ENCODE peak calls at places on chromosomes 1 and 21, in ten cellular contexts. L is mammary epithelial cell; O is hepatocyte; T is CD4-positive, alpha-beta memory T cell; Y is astrocyte; G is GM23338; C is vagina; A is psoas muscle; P is CD8-positive, alpha-beta memory T cell; N is GM23248. F is an unnamed sample.

GRCh38 chr1:167272375-167272957 is 51.8 kb downstream of the POU2F1 start:
- DNase-seq in P (no peak), G (no peak), C (no peak), A (no peak), N (no peak), Y (no peak), O (no peak), T (no peak), L (no peak), F (no peak)

GRCh38 chr21:31195334-31196015 is 148.6 kb downstream of the TIAM1 start:
- DNase-seq in L (no peak), T (no peak), A (no peak), P (no peak), N (no peak), O (no peak), G (no peak), C (no peak), Y (no peak), F (no peak)

GRCh38 chr1:202689082-202689481 is 21.2 kb downstream of the SYT2 start:
- DNase-seq in C (no peak), L (no peak), A (no peak), G (no peak), T (no peak), Y (no peak), N (no peak), O (no peak), P (no peak), F (no peak)

GRCh38 chr1:94037392-94038229 is 83.3 kb downstream of the ABCA4 start:
- DNase-seq in N (no peak), T (no peak), A (no peak), P (no peak), Y (no peak), G (no peak), L (peak; percentile 82), O (no peak), C (no peak), F (peak; percentile 94)

GRCh38 chr1:228990906-228991569 is 255.8 kb downstream of the RHOU start:
- DNase-seq in P (no peak), N (no peak), A (no peak), C (peak; percentile 40), T (no peak), O (no peak), L (no peak), G (no peak), Y (no peak), F (no peak)

GRCh38 chr1:245298781-245299180 is 144.0 kb downstream of the KIF26B start:
- DNase-seq in P (no peak), C (peak; percentile 19), Y (peak; percentile 80), G (no peak), N (peak; percentile 91), T (no peak), A (no peak), L (peak; percentile 57), O (no peak), F (peak; percentile 19)

GRCh38 chr21:36698160-36699025 is 522 bp upstream of the SIM2 start:
- DNase-seq in C (no peak), P (no peak), O (no peak), N (no peak), L (no peak), T (no peak), A (no peak), Y (no peak), G (peak; percentile 71), F (no peak)

GRCh38 chr1:196209983-196210382 is 398.3 kb downstream of the KCNT2 start:
- DNase-seq in T (no peak), G (no peak), Y (peak; percentile 65), P (no peak), A (no peak), N (peak; percentile 57), O (no peak), L (no peak), C (no peak), F (no peak)

GRCh38 chr1:207218512-207219352 is 102.7 kb upstream of the CD55 start:
- DNase-seq in L (peak; percentile 54), O (no peak), T (no peak), P (no peak), G (no peak), C (no peak), N (no peak), Y (no peak), A (no peak), F (peak; percentile 66)

GRCh38 chr1:5644281-5645134 is 347.7 kb downstream of the NPHP4 start:
- DNase-seq in C (peak; percentile 93), L (no peak), N (no peak), O (no peak), T (no peak), Y (no peak), A (no peak), G (no peak), P (no peak), F (no peak)

GRCh38 chr1:17826165-17826488 is 71.0 kb downstream of the ACTL8 start:
- DNase-seq in L (no peak), N (peak; percentile 66), O (peak; percentile 48), G (peak; percentile 82), T (no peak), A (peak; percentile 59), C (peak; percentile 87), Y (no peak), P (no peak), F (no peak)

GRCh38 chr1:55750020-55750995 is 535.1 kb upstream of the USP24 start:
- DNase-seq in O (no peak), C (no peak), Y (no peak), T (no peak), P (no peak), L (no peak), N (no peak), A (no peak), G (no peak), F (no peak)

DNA sequence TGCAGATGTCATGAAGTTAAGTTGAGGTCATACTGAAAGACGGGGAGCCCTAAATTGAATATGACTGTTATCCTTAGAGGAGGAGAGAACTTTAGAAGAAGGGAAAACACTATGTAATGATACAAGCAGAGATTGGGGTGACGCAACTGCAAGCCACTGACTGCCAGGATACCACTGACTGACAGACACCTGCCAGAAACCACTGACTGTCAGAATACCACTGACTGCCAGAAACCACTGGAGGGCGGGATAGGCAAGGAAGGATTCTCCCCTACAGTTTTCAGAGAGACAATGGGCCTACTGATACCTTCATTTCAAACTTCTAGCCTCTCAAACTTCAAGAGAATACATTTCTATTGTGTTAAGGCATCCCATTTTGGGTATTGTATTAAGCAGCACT is 388.7 kb downstream of the USH2A start:
- DNase-seq in L (peak; percentile 11), O (peak; percentile 44), C (no peak), A (no peak), T (no peak), G (peak; percentile 79), Y (no peak), N (no peak), P (no peak), F (no peak)
- H3K4me3 ChIP-seq in L (no peak overlapping the region), O (no peak overlapping the region), C (no peak overlapping the region), A (no peak overlapping the region), T (no peak overlapping the region), G (no peak overlapping the region), Y (no peak overlapping the region), N (no peak overlapping the region), P (no peak overlapping the region), F (no peak overlapping the region)

GRCh38 chr1:3222042-3222692 is 153.2 kb downstream of the PRDM16 start:
- DNase-seq in A (no peak), Y (no peak), L (no peak), C (no peak), T (no peak), P (no peak), O (peak; percentile 90), N (no peak), G (no peak), F (no peak)

GRCh38 chr1:3217887-3218679 is 149.1 kb downstream of the PRDM16 start:
- DNase-seq in L (no peak), O (no peak), T (no peak), Y (no peak), P (no peak), G (no peak), C (no peak), A (no peak), N (no peak), F (no peak)

GRCh38 chr1:3219005-3219724 is 150.2 kb downstream of the PRDM16 start:
- DNase-seq in N (peak; percentile 73), L (peak; percentile 0), T (no peak), P (no peak), C (no peak), A (peak; percentile 33), O (peak; percentile 89), G (no peak), Y (peak; percentile 79), F (peak; percentile 4)

GRCh38 chr1:3219725-3220467 is 150.9 kb downstream of the PRDM16 start:
- DNase-seq in C (no peak), L (no peak), A (no peak), G (no peak), Y (no peak), N (no peak), O (no peak), T (no peak), P (no peak), F (no peak)

GRCh38 chr1:3221112-3222041 is 152.4 kb downstream of the PRDM16 start:
- DNase-seq in L (no peak), O (no peak), A (no peak), G (no peak), N (no peak), P (no peak), T (no peak), Y (no peak), C (no peak), F (no peak)
- H3K27me3 ChIP-seq in L (no peaks in the 10 kb centered on the region), O (no peaks in the 10 kb centered on the region), A (peaks cover 46% of the 10 kb centered on the region), G (no peaks in the 10 kb centered on the region), N (peaks cover 59% of the 10 kb centered on the region), P (no peaks in the 10 kb centered on the region), T (no peaks in the 10 kb centered on the region), Y (peaks cover 13% of the 10 kb centered on the region), C (no peaks in the 10 kb centered on the region), F (no peaks in the 10 kb centered on the region)

DNA sequence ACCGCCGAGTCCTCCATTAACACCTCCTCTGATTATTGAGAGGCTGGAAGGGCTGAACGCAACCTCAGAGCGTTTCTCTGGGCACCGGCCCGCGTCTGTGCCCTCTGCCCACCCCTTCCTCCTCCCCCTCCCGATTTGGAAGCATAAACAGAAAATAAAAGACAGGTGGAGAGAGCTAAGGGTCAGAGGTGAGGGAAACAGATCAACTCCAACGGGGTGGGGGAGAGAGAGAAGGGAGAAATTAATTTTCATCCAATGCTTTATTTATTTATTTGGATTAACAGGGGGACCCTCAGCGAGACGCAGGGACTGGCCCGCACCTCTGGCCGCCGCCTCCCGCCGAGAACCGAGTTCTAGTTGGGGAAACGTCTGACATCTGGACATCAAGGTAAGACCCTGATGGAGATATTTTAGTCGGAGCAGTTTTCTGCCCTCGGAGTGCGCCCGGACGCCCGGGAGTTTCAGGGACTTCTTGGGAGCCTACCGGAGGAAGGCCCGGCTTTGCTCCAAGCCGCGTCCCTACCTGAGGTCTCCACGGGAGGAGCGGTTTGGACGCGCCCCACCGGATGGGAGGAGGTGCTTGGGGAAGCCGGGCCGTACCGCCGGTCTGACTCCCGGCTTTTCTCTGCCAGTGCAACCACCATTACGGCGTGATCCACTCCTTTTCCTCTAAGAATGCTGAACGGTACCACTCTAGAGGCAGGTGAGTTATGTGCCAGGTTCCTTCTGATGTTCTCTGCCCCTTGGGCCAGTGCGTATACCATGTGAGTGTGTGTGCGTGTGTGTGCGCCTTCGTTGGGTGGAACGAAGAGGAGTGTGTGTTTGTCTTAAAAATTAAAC is 5.1 kb upstream of the LHX9 start:
- DNase-seq in T (no peak), N (no peak), P (no peak), O (no peak), G (peak; percentile 68), Y (no peak), C (no peak), A (no peak), L (no peak), F (peak; percentile 10)
- H3K4me3 ChIP-seq in T (no peak overlapping the region), N (peak overlapping the region; percentile 53), P (no peak overlapping the region), O (no peak overlapping the region), G (peak overlapping the region; percentile 60), Y (no peak overlapping the region), C (peak overlapping the region; percentile 34), A (peak overlapping the region; percentile 46), L (peak overlapping the region; percentile 16), F (peak overlapping the region; percentile 22)

GRCh38 chr1:34928066-34928864 is 1.2 kb downstream of the DLGAP3 start:
- DNase-seq in O (no peak), G (peak; percentile 50), A (no peak), Y (no peak), N (no peak), C (no peak), L (no peak), P (no peak), T (peak; percentile 3), F (no peak)
- H3K27me3 ChIP-seq in O (peaks cover 73% of the 10 kb centered on the region), G (peaks cover 50% of the 10 kb centered on the region), A (peaks cover 66% of the 10 kb centered on the region), Y (peaks cover 60% of the 10 kb centered on the region), N (peaks cover 42% of the 10 kb centered on the region), C (peaks cover 12% of the 10 kb centered on the region), L (peaks cover 24% of the 10 kb centered on the region), P (peaks cover 55% of the 10 kb centered on the region), T (peaks cover 40% of the 10 kb centered on the region), F (peaks cover 29% of the 10 kb centered on the region)